ENCODE peak calls at places on chromosomes 1 and 21, in nine cellular contexts. One of them, this sample, is unnamed.

GRCh38 chr1:156052862-156053769 is 482 bp downstream of the UBQLN4 start:
- DNase-seq in AG04450: no peak
- DNase-seq in heart left ventricle: peak
- DNase-seq in fibroblast of pulmonary artery: peak
- DNase-seq in fibroblast of lung: peak
- DNase-seq in cardiac muscle cell: peak
- DNase-seq in tibial nerve: peak
- DNase-seq in A673: peak
- DNase-seq in transverse colon: peak
- DNase-seq in this sample: peak

GRCh38 chr21:45990049-45990711 is 8.6 kb downstream of the COL6A1 start:
- DNase-seq in AG04450: no peak
- DNase-seq in heart left ventricle: peak
- DNase-seq in fibroblast of pulmonary artery: no peak
- DNase-seq in fibroblast of lung: no peak
- DNase-seq in cardiac muscle cell: no peak
- DNase-seq in tibial nerve: no peak
- DNase-seq in A673: no peak
- DNase-seq in transverse colon: no peak
- DNase-seq in this sample: no peak

GRCh38 chr1:243471754-243472725 is 216.2 kb downstream of the SDCCAG8 start:
- DNase-seq in AG04450: no peak
- DNase-seq in heart left ventricle: no peak
- DNase-seq in fibroblast of pulmonary artery: peak
- DNase-seq in fibroblast of lung: no peak
- DNase-seq in cardiac muscle cell: no peak
- DNase-seq in tibial nerve: no peak
- DNase-seq in A673: no peak
- DNase-seq in transverse colon: no peak
- DNase-seq in this sample: no peak

GRCh38 chr1:228459091-228459993 is 27.8 kb upstream of the RNF187 start:
- DNase-seq in AG04450: peak
- DNase-seq in heart left ventricle: peak
- DNase-seq in fibroblast of pulmonary artery: peak
- DNase-seq in fibroblast of lung: peak
- DNase-seq in cardiac muscle cell: peak
- DNase-seq in tibial nerve: peak
- DNase-seq in A673: peak
- DNase-seq in transverse colon: peak
- DNase-seq in this sample: peak

GRCh38 chr1:89821322-89822108 is 683 bp downstream of the LRRC8D start:
- DNase-seq in AG04450: no peak
- DNase-seq in heart left ventricle: peak
- DNase-seq in fibroblast of pulmonary artery: no peak
- DNase-seq in fibroblast of lung: peak
- DNase-seq in cardiac muscle cell: peak
- DNase-seq in tibial nerve: no peak
- DNase-seq in A673: peak
- DNase-seq in transverse colon: peak
- DNase-seq in this sample: no peak

GRCh38 chr1:60762176-60762575 is 320.2 kb upstream of the NFIA start:
- DNase-seq in AG04450: no peak
- DNase-seq in heart left ventricle: no peak
- DNase-seq in fibroblast of pulmonary artery: peak
- DNase-seq in fibroblast of lung: peak
- DNase-seq in cardiac muscle cell: no peak
- DNase-seq in tibial nerve: no peak
- DNase-seq in A673: no peak
- DNase-seq in transverse colon: no peak
- DNase-seq in this sample: peak

GRCh38 chr21:36511484-36512227 is 31.7 kb upstream of the CLDN14 start:
- DNase-seq in AG04450: no peak
- DNase-seq in heart left ventricle: no peak
- DNase-seq in fibroblast of pulmonary artery: peak
- DNase-seq in fibroblast of lung: no peak
- DNase-seq in cardiac muscle cell: no peak
- DNase-seq in tibial nerve: no peak
- DNase-seq in A673: no peak
- DNase-seq in transverse colon: no peak
- DNase-seq in this sample: no peak

GRCh38 chr1:99811075-99811474 is 39.1 kb upstream of the AGL start:
- DNase-seq in AG04450: no peak
- DNase-seq in heart left ventricle: no peak
- DNase-seq in fibroblast of pulmonary artery: no peak
- DNase-seq in fibroblast of lung: no peak
- DNase-seq in cardiac muscle cell: no peak
- DNase-seq in tibial nerve: no peak
- DNase-seq in A673: no peak
- DNase-seq in transverse colon: no peak
- DNase-seq in this sample: no peak

GRCh38 chr1:156356875-156357534 is 12.0 kb upstream of the RHBG start:
- DNase-seq in AG04450: no peak
- DNase-seq in heart left ventricle: peak
- DNase-seq in fibroblast of pulmonary artery: peak
- DNase-seq in fibroblast of lung: no peak
- DNase-seq in cardiac muscle cell: peak
- DNase-seq in tibial nerve: no peak
- DNase-seq in A673: peak
- DNase-seq in transverse colon: peak
- DNase-seq in this sample: no peak

GRCh38 chr1:40130892-40131291 is 30.3 kb upstream of the RLF start:
- DNase-seq in AG04450: no peak
- DNase-seq in heart left ventricle: no peak
- DNase-seq in fibroblast of pulmonary artery: no peak
- DNase-seq in fibroblast of lung: no peak
- DNase-seq in cardiac muscle cell: no peak
- DNase-seq in tibial nerve: no peak
- DNase-seq in A673: no peak
- DNase-seq in transverse colon: no peak
- DNase-seq in this sample: no peak

GRCh38 chr1:40133122-40133665 is 28.0 kb upstream of the RLF start:
- DNase-seq in AG04450: no peak
- DNase-seq in heart left ventricle: no peak
- DNase-seq in fibroblast of pulmonary artery: no peak
- DNase-seq in fibroblast of lung: no peak
- DNase-seq in cardiac muscle cell: no peak
- DNase-seq in tibial nerve: no peak
- DNase-seq in A673: peak
- DNase-seq in transverse colon: no peak
- DNase-seq in this sample: no peak

GRCh38 chr1:40133839-40134238 is 27.3 kb upstream of the RLF start:
- DNase-seq in AG04450: no peak
- DNase-seq in heart left ventricle: no peak
- DNase-seq in fibroblast of pulmonary artery: no peak
- DNase-seq in fibroblast of lung: no peak
- DNase-seq in cardiac muscle cell: no peak
- DNase-seq in tibial nerve: no peak
- DNase-seq in A673: no peak
- DNase-seq in transverse colon: no peak
- DNase-seq in this sample: no peak

GRCh38 chr1:40132383-40133121 is 28.6 kb upstream of the RLF start:
- DNase-seq in AG04450: no peak
- DNase-seq in heart left ventricle: no peak
- DNase-seq in fibroblast of pulmonary artery: no peak
- DNase-seq in fibroblast of lung: peak
- DNase-seq in cardiac muscle cell: no peak
- DNase-seq in tibial nerve: no peak
- DNase-seq in A673: peak
- DNase-seq in transverse colon: no peak
- DNase-seq in this sample: no peak
- TF ChIP-seq CTCF in AG04450: no peak
- TF ChIP-seq CTCF in heart left ventricle: no peak
- TF ChIP-seq CTCF in fibroblast of pulmonary artery: no peak
- TF ChIP-seq CTCF in fibroblast of lung: no peak
- TF ChIP-seq CTCF in cardiac muscle cell: no peak
- TF ChIP-seq CTCF in tibial nerve: no peak
- TF ChIP-seq CTCF in A673: no peak
- TF ChIP-seq CTCF in transverse colon: no peak
- TF ChIP-seq CTCF in this sample: no peak

GRCh38 chr1:117697220-117697781 is 91.5 kb downstream of the TENT5C start:
- DNase-seq in AG04450: no peak
- DNase-seq in heart left ventricle: no peak
- DNase-seq in fibroblast of pulmonary artery: peak
- DNase-seq in fibroblast of lung: no peak
- DNase-seq in cardiac muscle cell: no peak
- DNase-seq in tibial nerve: no peak
- DNase-seq in A673: no peak
- DNase-seq in transverse colon: no peak
- DNase-seq in this sample: no peak
- H3K4me3 ChIP-seq in AG04450: no peak
- H3K4me3 ChIP-seq in heart left ventricle: no peak
- H3K4me3 ChIP-seq in fibroblast of pulmonary artery: no peak
- H3K4me3 ChIP-seq in fibroblast of lung: no peak
- H3K4me3 ChIP-seq in cardiac muscle cell: no peak
- H3K4me3 ChIP-seq in tibial nerve: no peak
- H3K4me3 ChIP-seq in A673: no peak
- H3K4me3 ChIP-seq in transverse colon: no peak
- H3K4me3 ChIP-seq in this sample: no peak

GRCh38 chr1:151254217-151255213 is at the start of gene PSMD4:
- DNase-seq in AG04450: peak
- DNase-seq in heart left ventricle: peak
- DNase-seq in fibroblast of pulmonary artery: peak
- DNase-seq in fibroblast of lung: peak
- DNase-seq in cardiac muscle cell: peak
- DNase-seq in tibial nerve: peak
- DNase-seq in A673: peak
- DNase-seq in transverse colon: peak
- DNase-seq in this sample: peak
- TF ChIP-seq CTCF in AG04450: no peak
- TF ChIP-seq CTCF in heart left ventricle: no peak
- TF ChIP-seq CTCF in fibroblast of pulmonary artery: no peak
- TF ChIP-seq CTCF in fibroblast of lung: no peak
- TF ChIP-seq CTCF in cardiac muscle cell: no peak
- TF ChIP-seq CTCF in tibial nerve: no peak
- TF ChIP-seq CTCF in A673: no peak
- TF ChIP-seq CTCF in transverse colon: no peak
- TF ChIP-seq CTCF in this sample: peak

GRCh38 chr1:119139393-119139792 is 1.1 kb downstream of the WARS2 start:
- DNase-seq in AG04450: no peak
- DNase-seq in heart left ventricle: no peak
- DNase-seq in fibroblast of pulmonary artery: no peak
- DNase-seq in fibroblast of lung: no peak
- DNase-seq in cardiac muscle cell: no peak
- DNase-seq in tibial nerve: no peak
- DNase-seq in A673: no peak
- DNase-seq in transverse colon: no peak
- DNase-seq in this sample: no peak
- H3K4me3 ChIP-seq in AG04450: peak
- H3K4me3 ChIP-seq in heart left ventricle: peak
- H3K4me3 ChIP-seq in fibroblast of pulmonary artery: peak
- H3K4me3 ChIP-seq in fibroblast of lung: peak
- H3K4me3 ChIP-seq in cardiac muscle cell: peak
- H3K4me3 ChIP-seq in tibial nerve: peak
- H3K4me3 ChIP-seq in A673: peak
- H3K4me3 ChIP-seq in transverse colon: peak
- H3K4me3 ChIP-seq in this sample: peak

DNA sequence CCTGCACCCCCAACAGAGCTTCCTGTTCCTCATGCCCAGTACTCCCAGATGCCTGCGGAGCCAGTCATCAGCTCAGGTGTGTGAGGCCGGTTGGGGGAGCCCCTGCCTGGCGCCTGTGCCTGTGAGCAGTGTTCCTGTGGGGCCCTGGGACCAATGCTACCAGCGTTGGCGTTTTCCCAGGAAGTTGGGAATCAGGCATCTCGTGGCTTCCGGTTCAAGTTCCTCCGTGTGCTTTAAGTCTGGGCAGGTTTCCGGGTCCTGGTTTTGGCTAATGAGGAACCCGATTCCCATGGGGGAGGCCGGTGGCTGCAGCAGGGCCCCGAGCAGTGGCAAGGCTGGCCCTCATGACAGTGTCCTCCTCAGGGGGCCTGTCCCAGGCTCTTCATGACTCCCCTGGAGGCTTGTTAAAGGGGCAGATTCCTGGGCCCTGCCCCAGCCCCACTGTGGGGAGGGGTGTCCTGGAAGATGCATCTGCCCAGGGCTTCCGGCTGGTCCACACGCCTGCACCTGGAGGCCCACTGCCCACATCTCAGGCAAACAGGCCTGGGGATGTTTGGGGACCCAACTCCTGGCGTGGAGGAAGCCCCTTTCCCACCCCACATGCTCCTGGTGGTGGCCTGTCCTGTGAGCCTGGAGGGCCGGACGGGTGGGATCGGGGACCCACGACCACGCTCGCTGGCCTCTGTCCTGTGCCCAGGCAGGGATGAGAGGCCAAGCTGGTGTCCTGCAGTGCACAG is 26.2 kb downstream of the TP73 start:
- DNase-seq in AG04450: no peak
- DNase-seq in heart left ventricle: no peak
- DNase-seq in fibroblast of pulmonary artery: no peak
- DNase-seq in fibroblast of lung: no peak
- DNase-seq in cardiac muscle cell: no peak
- DNase-seq in tibial nerve: no peak
- DNase-seq in A673: peak
- DNase-seq in transverse colon: no peak
- DNase-seq in this sample: no peak
- TF ChIP-seq CTCF in AG04450: no peak
- TF ChIP-seq CTCF in heart left ventricle: no peak
- TF ChIP-seq CTCF in fibroblast of pulmonary artery: no peak
- TF ChIP-seq CTCF in fibroblast of lung: no peak
- TF ChIP-seq CTCF in cardiac muscle cell: no peak
- TF ChIP-seq CTCF in tibial nerve: no peak
- TF ChIP-seq CTCF in A673: no peak
- TF ChIP-seq CTCF in transverse colon: no peak
- TF ChIP-seq CTCF in this sample: no peak

This sample was measured in brain microvascular endothelial cell.